ENCODE peak calls at places on chromosomes 2 and 18, in five cellular contexts. I is testis, U is PC-9, N is upper lobe of right lung, J is psoas muscle. G is an unnamed sample. For H3K4me1, the result is how much of the 10 kb centered on the place peaks cover.

GRCh38 chr2:28624798-28625701 is 126.6 kb upstream of the PPP1CB start:
- DNase-seq in U (peak), N (peak), J (peak), I (peak), G (peak)

GRCh38 chr2:100580474-100581264 is 17.9 kb downstream of the PDCL3 start:
- DNase-seq in N (peak), J (no peak), I (peak), U (no peak), G (no peak)

GRCh38 chr2:180985771-180986395 is 5.5 kb downstream of the UBE2E3 start:
- DNase-seq in I (no peak), J (no peak), N (no peak), U (no peak), G (no peak)

GRCh38 chr2:9140570-9141378 is 65.8 kb upstream of the ASAP2 start:
- DNase-seq in I (no peak), N (no peak), U (no peak), J (no peak), G (no peak)

GRCh38 chr18:41513438-41513837 is 441.6 kb upstream of the PIK3C3 start:
- DNase-seq in N (no peak), I (no peak), U (no peak), J (no peak), G (no peak)

GRCh38 chr2:119713819-119714490 is 35.0 kb downstream of the TMEM177 start:
- DNase-seq in U (no peak), J (no peak), I (no peak), N (no peak), G (no peak)

GRCh38 chr2:40048506-40048905 is 269.4 kb upstream of the THUMPD2 start:
- DNase-seq in J (no peak), I (no peak), N (no peak), U (no peak), G (no peak)

GRCh38 chr2:100350661-100351185 is 28.4 kb upstream of the LONRF2 start:
- DNase-seq in I (peak), N (no peak), U (no peak), J (no peak), G (no peak)

GRCh38 chr2:47699533-47700215 is 83.3 kb upstream of the MSH6 start:
- DNase-seq in N (no peak), U (no peak), I (no peak), J (no peak), G (no peak)

GRCh38 chr2:119264781-119265692 is 41.4 kb downstream of the STEAP3 start:
- DNase-seq in J (peak), U (peak), N (peak), I (peak), G (peak)

GRCh38 chr2:107669335-107669734 is 157.4 kb upstream of the RGPD4 start:
- DNase-seq in J (no peak), N (no peak), U (no peak), I (peak), G (no peak)
- TF ChIP-seq CTCF in J (no peak), N (no peak), U (no peak), I (no peak), G (no peak)

DNA sequence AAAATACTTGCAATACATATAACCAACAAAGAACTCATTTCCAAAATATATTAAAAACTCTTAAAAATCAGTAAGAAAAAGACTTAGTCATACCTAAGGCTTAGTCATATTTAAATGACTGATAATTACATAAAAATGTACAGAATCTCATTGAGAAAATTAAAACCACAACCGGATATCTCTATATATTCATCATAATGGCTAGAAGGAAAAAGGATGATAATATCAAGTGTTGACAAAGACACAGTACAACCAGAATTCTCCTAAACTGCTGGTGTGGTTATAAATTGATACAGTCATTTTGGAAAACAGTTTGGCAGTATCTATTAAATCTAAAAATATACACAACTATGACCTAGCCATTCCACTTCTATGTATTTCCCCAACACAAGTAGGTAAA is 27.1 kb upstream of the IHH start:
- DNase-seq in U (no peak), N (no peak), I (no peak), J (no peak), G (no peak)
- H3K4me1 ChIP-seq in U (under half), N (under half), I (under half), J (under half), G (under half)

GRCh38 chr2:159446201-159446600 is 159.7 kb upstream of the WDSUB1 start:
- DNase-seq in N (no peak), I (no peak), J (no peak), U (no peak), G (no peak)

GRCh38 chr2:159446817-159447216 is 160.3 kb upstream of the WDSUB1 start:
- DNase-seq in J (no peak), N (no peak), I (no peak), U (no peak), G (no peak)

GRCh38 chr2:159442159-159442852 is 155.8 kb upstream of the WDSUB1 start:
- DNase-seq in N (no peak), U (no peak), J (no peak), I (no peak), G (no peak)

GRCh38 chr2:159445307-159445706 is 158.8 kb upstream of the WDSUB1 start:
- DNase-seq in J (no peak), N (no peak), I (no peak), U (no peak), G (no peak)

DNA sequence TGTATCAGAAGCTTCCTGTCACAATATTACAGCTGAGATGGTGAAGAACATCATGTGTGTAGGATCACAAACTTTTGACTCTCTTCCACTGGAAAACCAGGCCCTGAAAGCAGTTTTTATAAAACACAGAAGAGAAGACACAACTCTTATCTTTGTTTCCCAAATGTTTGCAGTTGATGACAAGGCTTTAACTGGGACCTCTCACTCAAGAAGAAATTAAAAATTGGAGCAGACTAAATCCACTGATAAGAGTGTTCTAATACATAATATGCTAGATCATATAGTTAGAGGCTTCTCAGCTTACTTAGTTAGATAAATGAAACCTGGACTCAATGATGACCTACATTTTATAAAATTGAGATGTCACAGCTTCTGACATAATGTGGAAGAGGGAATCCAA is 158.2 kb upstream of the WDSUB1 start:
- DNase-seq in N (no peak), J (no peak), I (no peak), U (no peak), G (no peak)
- TF ChIP-seq CTCF in N (no peak), J (no peak), I (no peak), U (no peak), G (no peak)

DNA sequence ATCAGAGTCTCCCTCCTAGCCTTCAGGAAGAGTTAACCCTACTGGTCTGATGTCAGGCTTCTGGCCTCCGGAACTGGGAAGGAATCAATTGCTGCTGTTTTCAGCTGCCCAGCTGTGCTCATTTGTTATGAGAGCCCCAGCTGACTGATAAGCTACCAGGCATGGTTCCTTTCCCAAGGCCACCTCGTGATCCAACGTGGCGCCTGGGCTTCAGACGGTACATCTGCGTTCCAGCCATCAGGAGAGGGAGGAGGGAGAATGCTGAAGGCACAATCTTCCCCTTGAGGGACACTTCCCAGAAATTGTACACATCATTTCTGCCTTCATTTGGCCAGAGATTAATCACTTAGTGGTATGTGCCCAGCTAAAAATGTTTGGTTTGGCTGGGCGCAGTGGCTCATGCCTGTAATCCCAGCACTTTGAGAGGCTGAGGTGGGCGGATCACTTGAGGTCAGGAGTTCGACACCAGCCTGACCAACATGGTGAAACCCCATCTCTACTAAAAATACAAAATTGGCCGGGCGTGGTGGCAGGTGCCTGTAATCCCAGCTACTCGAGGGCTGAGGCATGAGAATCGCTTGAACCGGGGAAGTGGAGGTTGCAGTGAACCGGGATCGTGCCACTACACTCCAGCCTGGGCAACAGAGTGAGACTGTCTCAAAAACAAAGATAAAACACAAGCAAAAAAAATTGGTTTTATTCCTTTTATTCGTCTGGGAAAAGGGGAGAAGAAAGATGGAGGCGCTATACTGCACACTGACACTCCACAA is 10.5 kb upstream of the ARMC9 start:
- DNase-seq in I (peak), J (no peak), U (no peak), N (no peak), G (peak)
- H3K4me1 ChIP-seq in I (under half), J (under half), U (under half), N (under half), G (under half)

DNA sequence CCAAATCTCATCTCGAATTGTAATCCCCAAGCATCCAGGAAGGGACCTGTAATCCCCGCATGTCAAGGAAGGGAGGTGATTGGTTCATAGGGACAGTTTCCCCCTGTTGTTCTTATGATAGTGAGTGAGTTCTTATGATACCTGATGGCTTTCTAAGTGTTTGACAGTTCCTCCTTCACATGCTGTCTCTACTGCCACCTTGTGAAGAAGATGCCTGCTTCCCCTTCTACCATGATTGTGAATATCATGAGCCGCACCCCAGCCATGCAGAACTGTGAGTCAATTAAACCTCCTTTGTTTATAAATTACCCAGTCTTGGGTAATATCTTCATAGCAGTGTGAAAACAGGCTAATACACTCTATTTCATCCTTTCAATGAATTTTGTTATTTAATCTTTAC is 446.7 kb downstream of the RNF144A start:
- DNase-seq in J (no peak), N (no peak), I (peak), U (no peak), G (no peak)
- TF ChIP-seq CTCF in J (no peak), N (no peak), I (no peak), U (no peak), G (no peak)

DNA sequence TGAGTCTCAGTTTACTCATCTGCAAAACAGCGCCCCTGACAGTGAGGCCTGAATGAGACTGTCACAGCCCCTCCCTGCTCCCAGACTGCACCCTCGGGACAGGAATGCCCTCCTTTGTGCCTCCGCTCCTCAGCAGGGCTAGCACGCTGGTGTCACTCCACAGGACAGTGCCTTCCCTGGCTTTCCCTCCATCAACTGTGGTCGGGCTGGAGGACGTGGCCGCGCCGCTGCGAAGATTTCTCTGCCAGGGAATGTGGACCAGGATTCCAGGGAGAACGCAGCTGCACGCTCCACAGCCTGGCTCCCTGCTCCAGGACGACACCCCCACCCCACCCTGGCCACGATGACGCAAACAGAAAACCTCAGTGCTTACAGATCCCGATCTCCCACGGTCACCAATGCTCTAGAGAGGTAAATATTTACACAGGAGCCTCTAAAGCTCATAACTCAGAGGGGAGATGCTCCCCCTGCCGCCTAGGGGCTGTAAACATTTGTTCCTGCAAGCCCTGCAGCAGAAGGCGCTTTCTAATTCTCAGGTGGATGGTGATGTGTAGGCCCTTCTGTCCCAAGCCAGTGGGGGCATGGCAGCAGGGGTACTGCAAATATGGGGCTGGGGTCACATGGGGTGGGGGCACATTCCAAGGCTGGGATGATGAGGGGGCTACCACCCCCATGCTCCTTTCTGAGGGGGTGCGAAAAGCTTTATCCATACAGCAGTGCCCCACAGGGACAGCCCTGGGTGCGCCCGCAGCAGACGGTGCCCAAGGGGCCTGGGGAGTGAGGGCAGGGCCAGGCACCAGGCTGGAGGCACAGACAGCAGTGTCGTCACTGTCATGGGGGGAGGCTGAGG is 12.4 kb downstream of the HS6ST1 start:
- DNase-seq in U (peak), J (peak), N (peak), I (no peak), G (peak)
- H3K4me1 ChIP-seq in U (half or more), J (half or more), N (half or more), I (half or more), G (half or more)

GRCh38 chr2:147165682-147166081 is 679.1 kb upstream of the ACVR2A start:
- DNase-seq in N (no peak), I (no peak), U (no peak), J (no peak), G (no peak)
- TF ChIP-seq CTCF in N (no peak), I (no peak), U (no peak), J (no peak), G (no peak)

GRCh38 chr2:88835726-88836125 is 144.3 kb downstream of the RPIA start:
- DNase-seq in J (no peak), N (no peak), U (no peak), I (no peak), G (no peak)

GRCh38 chr2:88832992-88833389 is 141.5 kb downstream of the RPIA start:
- DNase-seq in N (no peak), I (no peak), U (no peak), J (no peak), G (no peak)

GRCh38 chr2:88834866-88835265 is 143.4 kb downstream of the RPIA start:
- DNase-seq in N (no peak), J (no peak), U (no peak), I (no peak), G (no peak)

GRCh38 chr2:88832256-88832991 is 141.0 kb downstream of the RPIA start:
- DNase-seq in U (no peak), I (no peak), N (no peak), J (no peak), G (no peak)

DNA sequence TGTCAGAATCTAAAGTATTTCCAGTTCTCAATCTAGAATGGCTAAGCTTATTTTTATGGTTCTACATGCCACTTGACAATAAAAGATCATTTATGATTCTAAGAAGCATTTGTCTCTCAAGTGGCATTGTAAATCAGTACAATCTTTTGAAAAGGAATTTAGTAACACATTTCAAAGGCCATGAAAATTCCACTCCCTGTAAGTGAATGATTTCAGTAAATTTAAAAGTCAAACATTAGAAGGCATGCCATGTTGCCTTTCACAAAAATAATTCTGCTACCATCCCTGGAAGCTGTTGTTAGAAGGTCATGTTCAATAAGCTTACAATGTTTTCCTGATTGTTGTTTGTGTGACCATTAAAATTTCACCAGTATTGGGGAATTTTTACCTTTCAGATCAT is 142.9 kb downstream of the RPIA start:
- DNase-seq in N (no peak), U (no peak), J (no peak), I (no peak), G (no peak)
- H3K4me1 ChIP-seq in N (under half), U (under half), J (under half), I (under half), G (under half)

G was measured in body of pancreas.